ENCODE peak calls at places on chromosome 7, in ten cellular contexts. One of them, this sample, is unnamed.

GRCh38 chr7:19161671-19162070 is 16.4 kb upstream of the FERD3L start:
- DNase-seq in mucosa of descending colon: no peak
- DNase-seq in PC-9: no peak
- DNase-seq in A549: no peak
- DNase-seq in GM23248: peak
- DNase-seq in HL-60: no peak
- DNase-seq in BJ: no peak
- DNase-seq in small intestine: no peak
- DNase-seq in left lung: no peak
- DNase-seq in body of pancreas: no peak
- DNase-seq in this sample: no peak

GRCh38 chr7:101021703-101022102 is 1.8 kb downstream of the MUC17 start:
- DNase-seq in mucosa of descending colon: peak
- DNase-seq in PC-9: no peak
- DNase-seq in A549: peak
- DNase-seq in GM23248: no peak
- DNase-seq in HL-60: no peak
- DNase-seq in BJ: no peak
- DNase-seq in small intestine: peak
- DNase-seq in left lung: peak
- DNase-seq in body of pancreas: no peak
- DNase-seq in this sample: no peak

GRCh38 chr7:130148561-130148960 is 56.6 kb downstream of the TMEM209 start:
- DNase-seq in mucosa of descending colon: no peak
- DNase-seq in PC-9: no peak
- DNase-seq in A549: no peak
- DNase-seq in GM23248: no peak
- DNase-seq in HL-60: no peak
- DNase-seq in BJ: no peak
- DNase-seq in small intestine: no peak
- DNase-seq in left lung: no peak
- DNase-seq in body of pancreas: no peak
- DNase-seq in this sample: no peak

GRCh38 chr7:37234928-37235327 is 213.7 kb downstream of the ELMO1 start:
- DNase-seq in mucosa of descending colon: no peak
- DNase-seq in PC-9: no peak
- DNase-seq in A549: peak
- DNase-seq in GM23248: peak
- DNase-seq in HL-60: peak
- DNase-seq in BJ: no peak
- DNase-seq in small intestine: no peak
- DNase-seq in left lung: no peak
- DNase-seq in body of pancreas: no peak
- DNase-seq in this sample: no peak

GRCh38 chr7:121020652-121021051 is 32.1 kb downstream of the CPED1 start:
- DNase-seq in mucosa of descending colon: no peak
- DNase-seq in PC-9: peak
- DNase-seq in A549: no peak
- DNase-seq in GM23248: peak
- DNase-seq in HL-60: peak
- DNase-seq in BJ: no peak
- DNase-seq in small intestine: no peak
- DNase-seq in left lung: no peak
- DNase-seq in body of pancreas: no peak
- DNase-seq in this sample: no peak

GRCh38 chr7:29177963-29178612 is 16.5 kb upstream of the CHN2 start:
- DNase-seq in mucosa of descending colon: no peak
- DNase-seq in PC-9: no peak
- DNase-seq in A549: no peak
- DNase-seq in GM23248: no peak
- DNase-seq in HL-60: peak
- DNase-seq in BJ: no peak
- DNase-seq in small intestine: no peak
- DNase-seq in left lung: no peak
- DNase-seq in body of pancreas: peak
- DNase-seq in this sample: peak

GRCh38 chr7:47513741-47514241 is 68.1 kb downstream of the TNS3 start:
- DNase-seq in mucosa of descending colon: no peak
- DNase-seq in PC-9: no peak
- DNase-seq in A549: no peak
- DNase-seq in GM23248: peak
- DNase-seq in HL-60: no peak
- DNase-seq in BJ: peak
- DNase-seq in small intestine: peak
- DNase-seq in left lung: no peak
- DNase-seq in body of pancreas: peak
- DNase-seq in this sample: peak

GRCh38 chr7:73774923-73775322 is 4.9 kb upstream of the CLDN3 start:
- DNase-seq in mucosa of descending colon: no peak
- DNase-seq in PC-9: no peak
- DNase-seq in A549: peak
- DNase-seq in GM23248: peak
- DNase-seq in HL-60: no peak
- DNase-seq in BJ: no peak
- DNase-seq in small intestine: peak
- DNase-seq in left lung: no peak
- DNase-seq in body of pancreas: no peak
- DNase-seq in this sample: no peak

GRCh38 chr7:100132697-100133137 is 6.0 kb downstream of the MBLAC1 start:
- DNase-seq in mucosa of descending colon: peak
- DNase-seq in PC-9: peak
- DNase-seq in A549: peak
- DNase-seq in GM23248: peak
- DNase-seq in HL-60: peak
- DNase-seq in BJ: no peak
- DNase-seq in small intestine: peak
- DNase-seq in left lung: no peak
- DNase-seq in body of pancreas: peak
- DNase-seq in this sample: peak

GRCh38 chr7:131547589-131547988 is 8.8 kb downstream of the PODXL start:
- DNase-seq in mucosa of descending colon: no peak
- DNase-seq in PC-9: no peak
- DNase-seq in A549: no peak
- DNase-seq in GM23248: no peak
- DNase-seq in HL-60: no peak
- DNase-seq in BJ: no peak
- DNase-seq in small intestine: no peak
- DNase-seq in left lung: no peak
- DNase-seq in body of pancreas: no peak
- DNase-seq in this sample: no peak

GRCh38 chr7:106629521-106629920 is 31.4 kb downstream of the CCDC71L start:
- DNase-seq in mucosa of descending colon: no peak
- DNase-seq in PC-9: no peak
- DNase-seq in A549: no peak
- DNase-seq in GM23248: peak
- DNase-seq in HL-60: no peak
- DNase-seq in BJ: no peak
- DNase-seq in small intestine: no peak
- DNase-seq in left lung: no peak
- DNase-seq in body of pancreas: no peak
- DNase-seq in this sample: no peak

GRCh38 chr7:8724080-8724718 is 290.8 kb downstream of the NXPH1 start:
- DNase-seq in mucosa of descending colon: no peak
- DNase-seq in PC-9: no peak
- DNase-seq in A549: peak
- DNase-seq in GM23248: peak
- DNase-seq in HL-60: peak
- DNase-seq in BJ: no peak
- DNase-seq in small intestine: peak
- DNase-seq in left lung: no peak
- DNase-seq in body of pancreas: peak
- DNase-seq in this sample: peak

GRCh38 chr7:18177815-18178660 is 150.4 kb upstream of the PRPS1L1 start:
- DNase-seq in mucosa of descending colon: peak
- DNase-seq in PC-9: peak
- DNase-seq in A549: peak
- DNase-seq in GM23248: no peak
- DNase-seq in HL-60: peak
- DNase-seq in BJ: no peak
- DNase-seq in small intestine: no peak
- DNase-seq in left lung: peak
- DNase-seq in body of pancreas: peak
- DNase-seq in this sample: peak

GRCh38 chr7:139570119-139570518 is 46.6 kb downstream of the CLEC2L start:
- DNase-seq in mucosa of descending colon: no peak
- DNase-seq in PC-9: no peak
- DNase-seq in A549: no peak
- DNase-seq in GM23248: peak
- DNase-seq in HL-60: no peak
- DNase-seq in BJ: no peak
- DNase-seq in small intestine: no peak
- DNase-seq in left lung: no peak
- DNase-seq in body of pancreas: no peak
- DNase-seq in this sample: no peak

GRCh38 chr7:111866787-111867186 is 304.5 kb upstream of the IMMP2L start:
- DNase-seq in mucosa of descending colon: no peak
- DNase-seq in PC-9: no peak
- DNase-seq in A549: no peak
- DNase-seq in GM23248: no peak
- DNase-seq in HL-60: no peak
- DNase-seq in BJ: no peak
- DNase-seq in small intestine: no peak
- DNase-seq in left lung: no peak
- DNase-seq in body of pancreas: no peak
- DNase-seq in this sample: no peak

GRCh38 chr7:2641406-2642393 is 9.9 kb downstream of the TTYH3 start:
- DNase-seq in mucosa of descending colon: peak
- DNase-seq in PC-9: no peak
- DNase-seq in A549: no peak
- DNase-seq in GM23248: peak
- DNase-seq in HL-60: peak
- DNase-seq in BJ: peak
- DNase-seq in small intestine: peak
- DNase-seq in left lung: peak
- DNase-seq in body of pancreas: peak
- DNase-seq in this sample: peak

GRCh38 chr7:111954474-111955311 is 251.5 kb downstream of the DOCK4 start:
- DNase-seq in mucosa of descending colon: no peak
- DNase-seq in PC-9: no peak
- DNase-seq in A549: no peak
- DNase-seq in GM23248: no peak
- DNase-seq in HL-60: no peak
- DNase-seq in BJ: no peak
- DNase-seq in small intestine: no peak
- DNase-seq in left lung: no peak
- DNase-seq in body of pancreas: peak
- DNase-seq in this sample: no peak

DNA sequence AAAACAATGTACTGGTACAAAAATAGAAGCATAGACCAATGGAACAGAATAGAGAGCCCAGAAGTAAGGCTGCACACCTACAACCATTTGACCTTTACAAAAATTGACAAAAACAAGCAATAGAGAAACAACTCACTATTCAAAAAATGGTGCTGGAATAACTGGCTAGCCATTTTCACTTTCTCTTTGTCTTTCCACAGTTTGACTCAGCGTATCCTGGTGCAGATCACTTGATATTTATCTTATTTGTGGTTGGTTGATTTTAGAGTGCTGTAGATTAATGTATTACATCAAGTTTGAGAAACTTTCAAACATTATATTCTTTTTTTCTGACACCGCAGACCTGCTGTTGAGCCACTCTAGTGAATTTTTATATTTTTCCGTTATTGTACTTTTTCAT is 381.4 kb downstream of the DGKB start:
- DNase-seq in mucosa of descending colon: no peak
- DNase-seq in PC-9: no peak
- DNase-seq in A549: no peak
- DNase-seq in GM23248: peak
- DNase-seq in HL-60: no peak
- DNase-seq in BJ: no peak
- DNase-seq in small intestine: no peak
- DNase-seq in left lung: no peak
- DNase-seq in body of pancreas: no peak
- DNase-seq in this sample: no peak
- H3K4me3 ChIP-seq in mucosa of descending colon: no peak
- H3K4me3 ChIP-seq in PC-9: no peak
- H3K4me3 ChIP-seq in A549: no peak
- H3K4me3 ChIP-seq in GM23248: peak
- H3K4me3 ChIP-seq in HL-60: no peak
- H3K4me3 ChIP-seq in BJ: no peak
- H3K4me3 ChIP-seq in small intestine: no peak
- H3K4me3 ChIP-seq in left lung: no peak
- H3K4me3 ChIP-seq in body of pancreas: no peak
- H3K4me3 ChIP-seq in this sample: no peak

GRCh38 chr7:66152538-66153191 is 38.0 kb downstream of the CRCP start:
- DNase-seq in mucosa of descending colon: no peak
- DNase-seq in PC-9: no peak
- DNase-seq in A549: no peak
- DNase-seq in GM23248: peak
- DNase-seq in HL-60: no peak
- DNase-seq in BJ: no peak
- DNase-seq in small intestine: no peak
- DNase-seq in left lung: no peak
- DNase-seq in body of pancreas: no peak
- DNase-seq in this sample: no peak
- H3K4me3 ChIP-seq in mucosa of descending colon: no peak
- H3K4me3 ChIP-seq in PC-9: no peak
- H3K4me3 ChIP-seq in A549: no peak
- H3K4me3 ChIP-seq in GM23248: peak
- H3K4me3 ChIP-seq in HL-60: no peak
- H3K4me3 ChIP-seq in BJ: no peak
- H3K4me3 ChIP-seq in small intestine: no peak
- H3K4me3 ChIP-seq in left lung: no peak
- H3K4me3 ChIP-seq in body of pancreas: no peak
- H3K4me3 ChIP-seq in this sample: no peak

DNA sequence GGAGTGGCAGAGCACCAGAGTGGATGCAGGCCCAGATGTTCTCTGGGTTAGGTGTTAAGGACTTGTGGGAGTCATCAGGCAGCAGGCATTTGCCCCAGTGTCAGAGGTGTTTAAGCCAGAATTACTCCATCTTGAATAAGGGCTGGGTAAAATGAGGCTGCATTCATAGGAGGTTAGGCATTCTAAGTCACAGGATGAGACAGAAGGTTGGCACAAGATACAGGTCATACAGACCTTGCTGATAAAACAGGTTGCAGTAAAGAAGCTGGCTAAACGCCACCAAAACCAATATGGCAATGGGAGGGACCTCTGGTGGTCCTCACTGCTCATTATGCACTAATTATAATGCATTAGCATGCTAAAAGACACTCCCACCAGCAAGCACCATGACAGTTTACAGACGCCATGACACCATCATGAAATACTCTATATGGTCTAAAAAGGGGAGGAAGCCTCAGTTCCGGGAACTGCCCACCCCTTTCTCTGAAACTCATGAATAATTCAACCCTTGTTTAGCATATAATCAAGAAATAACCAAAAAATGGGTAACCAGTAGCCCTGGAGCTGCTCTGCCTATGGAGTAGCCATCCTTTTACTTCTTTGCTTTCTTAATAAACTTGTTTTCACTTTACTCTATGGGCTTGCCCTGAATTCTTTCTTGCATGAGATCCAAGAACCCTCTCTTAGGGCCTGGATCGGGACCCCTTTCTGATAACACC is 882 bp upstream of the LRRC61 start:
- DNase-seq in mucosa of descending colon: no peak
- DNase-seq in PC-9: peak
- DNase-seq in A549: no peak
- DNase-seq in GM23248: no peak
- DNase-seq in HL-60: no peak
- DNase-seq in BJ: no peak
- DNase-seq in small intestine: peak
- DNase-seq in left lung: no peak
- DNase-seq in body of pancreas: peak
- DNase-seq in this sample: no peak
- H3K4me3 ChIP-seq in mucosa of descending colon: peak
- H3K4me3 ChIP-seq in PC-9: peak
- H3K4me3 ChIP-seq in A549: no peak
- H3K4me3 ChIP-seq in GM23248: no peak
- H3K4me3 ChIP-seq in HL-60: no peak
- H3K4me3 ChIP-seq in BJ: no peak
- H3K4me3 ChIP-seq in small intestine: peak
- H3K4me3 ChIP-seq in left lung: peak
- H3K4me3 ChIP-seq in body of pancreas: peak
- H3K4me3 ChIP-seq in this sample: no peak

GRCh38 chr7:471191-471865 is 48.3 kb downstream of the PDGFA start:
- DNase-seq in mucosa of descending colon: peak
- DNase-seq in PC-9: no peak
- DNase-seq in A549: no peak
- DNase-seq in GM23248: no peak
- DNase-seq in HL-60: no peak
- DNase-seq in BJ: no peak
- DNase-seq in small intestine: no peak
- DNase-seq in left lung: no peak
- DNase-seq in body of pancreas: no peak
- DNase-seq in this sample: no peak
- H3K4me3 ChIP-seq in mucosa of descending colon: no peak
- H3K4me3 ChIP-seq in PC-9: no peak
- H3K4me3 ChIP-seq in A549: no peak
- H3K4me3 ChIP-seq in GM23248: no peak
- H3K4me3 ChIP-seq in HL-60: no peak
- H3K4me3 ChIP-seq in BJ: no peak
- H3K4me3 ChIP-seq in small intestine: no peak
- H3K4me3 ChIP-seq in left lung: no peak
- H3K4me3 ChIP-seq in body of pancreas: no peak
- H3K4me3 ChIP-seq in this sample: no peak